ENCODE peak calls at places on chromosomes 4 and X, in seven cellular contexts. L is prostate gland, P is AG08396, G is left ventricle myocardium superior, O is amniotic stem cell, T is NCI-H748 treated with DMSO at 0.1 percent for 48 hours, F is GM19239. D is an unnamed sample.

GRCh38 chrX:100410083-100410590 is at the start of gene PCDH19:
- DNase-seq in F (no peak), T (peak), G (peak), L (peak), O (no peak), P (peak), D (peak)

GRCh38 chrX:140756948-140757347 is 47.4 kb downstream of the LINC00632 start:
- DNase-seq in F (no peak), P (no peak), O (no peak), G (no peak), T (no peak), L (no peak), D (no peak)

GRCh38 chr4:119525005-119525749 is 103.4 kb downstream of the PDE5A start:
- DNase-seq in O (no peak), P (peak), T (no peak), F (no peak), G (no peak), L (no peak), D (peak)

GRCh38 chr4:7009591-7009990 is 33.6 kb upstream of the TADA2B start:
- DNase-seq in P (no peak), F (no peak), O (no peak), T (no peak), L (no peak), G (no peak), D (no peak)

GRCh38 chr4:136754810-136755530 is 777.3 kb downstream of the PCDH18 start:
- DNase-seq in F (no peak), T (no peak), L (no peak), G (no peak), P (no peak), O (no peak), D (no peak)

GRCh38 chr4:83124079-83124780 is 9.7 kb upstream of the PLAC8 start:
- DNase-seq in P (no peak), G (no peak), L (no peak), O (no peak), F (no peak), T (no peak), D (no peak)

GRCh38 chrX:101385795-101386541 is at the start of gene BTK:
- DNase-seq in F (no peak), L (no peak), O (no peak), G (no peak), P (no peak), T (no peak), D (no peak)

GRCh38 chr4:47383829-47384427 is 79.6 kb downstream of the COMMD8 start:
- DNase-seq in F (no peak), O (peak), T (peak), P (peak), L (no peak), G (no peak), D (no peak)

GRCh38 chrX:15056044-15056443 is 182.8 kb downstream of the MOSPD2 start:
- DNase-seq in O (no peak), F (no peak), G (no peak), P (no peak), L (no peak), T (no peak), D (no peak)

GRCh38 chrX:18146954-18147353 is 73.7 kb downstream of the BEND2 start:
- DNase-seq in L (no peak), F (no peak), P (no peak), G (no peak), O (no peak), T (no peak), D (peak)

GRCh38 chr4:138407329-138407728 is 165.2 kb upstream of the SLC7A11 start:
- DNase-seq in G (no peak), P (no peak), L (no peak), F (no peak), T (no peak), O (no peak), D (no peak)

GRCh38 chrX:152927858-152928760 is 30.2 kb downstream of the ZNF185 start:
- DNase-seq in G (no peak), O (no peak), P (no peak), T (no peak), F (no peak), L (no peak), D (no peak)

GRCh38 chr4:78336093-78336943 is 215.3 kb upstream of the ANXA3 start:
- DNase-seq in T (no peak), P (no peak), G (no peak), F (no peak), L (no peak), O (no peak), D (no peak)

GRCh38 chr4:163367651-163368050 is 24.0 kb downstream of the NPY5R start:
- DNase-seq in O (no peak), L (no peak), G (no peak), P (no peak), F (no peak), T (no peak), D (no peak)

GRCh38 chr4:125388653-125389052 is 73.9 kb downstream of the FAT4 start:
- DNase-seq in G (no peak), O (peak), L (no peak), T (no peak), F (no peak), P (no peak), D (no peak)

GRCh38 chr4:148341980-148342800 is 100.0 kb downstream of the NR3C2 start:
- DNase-seq in T (no peak), F (no peak), L (no peak), P (no peak), G (no peak), O (no peak), D (no peak)

GRCh38 chr4:14829795-14830194 is 172.5 kb upstream of the CPEB2 start:
- DNase-seq in P (no peak), F (no peak), L (no peak), O (no peak), T (no peak), G (no peak), D (no peak)

GRCh38 chr4:4216668-4217067 is 10.1 kb downstream of the OTOP1 start:
- DNase-seq in F (no peak), T (no peak), P (peak), L (no peak), G (no peak), O (no peak), D (no peak)

GRCh38 chr4:773214-773613 is 52.7 kb downstream of the CPLX1 start:
- DNase-seq in G (peak), L (no peak), O (no peak), P (no peak), F (no peak), T (no peak), D (no peak)

GRCh38 chr4:78200949-78201348 is 143.8 kb downstream of the FRAS1 start:
- DNase-seq in O (no peak), G (no peak), L (no peak), F (no peak), P (no peak), T (no peak), D (no peak)

GRCh38 chr4:5753766-5754528 is 42.9 kb downstream of the EVC start:
- DNase-seq in G (no peak), P (peak), L (no peak), T (no peak), F (no peak), O (peak), D (no peak)

GRCh38 chr4:2445571-2445970 is 23.3 kb upstream of the RNF4 start:
- DNase-seq in P (no peak), T (no peak), O (no peak), G (no peak), F (no peak), L (no peak), D (no peak)

GRCh38 chr4:121817701-121818100 is 6.0 kb downstream of the CCNA2 start:
- DNase-seq in L (no peak), O (no peak), G (no peak), F (no peak), P (no peak), T (no peak), D (no peak)

GRCh38 chr4:107561481-107561880 is 158.6 kb downstream of the PAPSS1 start:
- DNase-seq in F (no peak), L (no peak), T (no peak), P (no peak), O (no peak), G (no peak), D (no peak)

GRCh38 chr4:58732973-58733372 is 1622.8 kb upstream of the IGFBP7 start:
- DNase-seq in L (no peak), O (no peak), G (no peak), P (no peak), F (no peak), T (peak), D (peak)

GRCh38 chr4:75172551-75172950 is 239.6 kb downstream of the PARM1 start:
- DNase-seq in G (no peak), L (no peak), T (no peak), P (no peak), F (no peak), O (no peak), D (no peak)

GRCh38 chr4:178556796-178557195 is 1114.6 kb upstream of the AGA start:
- DNase-seq in P (no peak), O (no peak), L (no peak), F (no peak), T (no peak), G (no peak), D (no peak)

GRCh38 chrX:70132244-70132643 is 1.0 kb upstream of the IGBP1 start:
- DNase-seq in O (no peak), P (no peak), F (no peak), G (no peak), L (no peak), T (peak), D (peak)

GRCh38 chr4:53563824-53564223 is 27.5 kb downstream of the LNX1 start:
- DNase-seq in G (no peak), L (no peak), O (peak), P (peak), T (no peak), F (peak), D (no peak)

GRCh38 chrX:118632862-118633261 is 94.5 kb upstream of the IL13RA1 start:
- DNase-seq in P (no peak), G (no peak), F (no peak), O (no peak), L (no peak), T (no peak), D (no peak)

GRCh38 chr4:92368648-92369047 is 64.9 kb downstream of the GRID2 start:
- DNase-seq in P (no peak), O (no peak), L (no peak), F (no peak), G (no peak), T (no peak), D (no peak)

D was measured in T47D.